ENCODE peak calls at places on chromosomes 7 and 10, in seven cellular contexts. H is SK-MEL-5; Q is mesenteric fat pad; Z is effector CD8-positive, alpha-beta T cell; M is neural crest cell; K is GM23338; B is stimulated activated CD8-positive, alpha-beta memory T cell treated with anti-CD3 and anti-CD28 coated beads, Interleukin-15, amount 100 ng/mL, for 4 hours. T is an unnamed sample.

GRCh38 chr10:102781921-102782542 is 38.3 kb downstream of the WBP1L start:
- DNase-seq in H (no peak), Q (no peak), Z (no peak), M (no peak), K (no peak), B (no peak), T (no peak)

GRCh38 chr7:31271641-31272405 is 68.7 kb downstream of the NEUROD6 start:
- DNase-seq in H (no peak), Q (no peak), Z (no peak), M (no peak), K (no peak), B (no peak), T (no peak)

GRCh38 chr10:31028076-31028475 is 3.6 kb downstream of the ZNF438 start:
- DNase-seq in H (no peak), Q (no peak), Z (no peak), M (no peak), K (no peak), B (no peak), T (no peak)

GRCh38 chr7:33903770-33904679 is 1.3 kb upstream of the BMPER start:
- DNase-seq in H (no peak), Q (peak; percentile 90), Z (no peak), M (peak; percentile 11), K (peak; percentile 56), B (no peak), T (peak; percentile 37)

GRCh38 chr7:17930546-17930945 is 9.7 kb downstream of the SNX13 start:
- DNase-seq in H (no peak), Q (no peak), Z (no peak), M (no peak), K (no peak), B (no peak), T (no peak)

GRCh38 chr7:139121-139520 is 53.2 kb upstream of the FAM20C start:
- DNase-seq in H (no peak), Q (peak; percentile 68), Z (no peak), M (no peak), K (peak; percentile 54), B (no peak), T (no peak)

GRCh38 chr10:118868618-118869017 is 113.8 kb upstream of the CACUL1 start:
- DNase-seq in H (no peak), Q (no peak), Z (no peak), M (no peak), K (no peak), B (no peak), T (peak; percentile 24)

GRCh38 chr10:986137-986825 is 2.0 kb upstream of the GTPBP4 start:
- DNase-seq in H (no peak), Q (peak; percentile 37), Z (no peak), M (no peak), K (no peak), B (no peak), T (peak; percentile 86)

GRCh38 chr10:71621783-71622526 is 97.6 kb downstream of the C10orf105 start:
- DNase-seq in H (no peak), Q (no peak), Z (no peak), M (no peak), K (peak; percentile 57), B (no peak), T (peak; percentile 68)

GRCh38 chr10:101858723-101859500 is 15.3 kb upstream of the KCNIP2 start:
- DNase-seq in H (no peak), Q (no peak), Z (no peak), M (no peak), K (no peak), B (no peak), T (no peak)

GRCh38 chr10:26574783-26575182 is 122.7 kb upstream of the PDSS1 start:
- DNase-seq in H (no peak), Q (no peak), Z (no peak), M (no peak), K (no peak), B (no peak), T (peak; percentile 43)

GRCh38 chr7:17830206-17830605 is 110.1 kb downstream of the SNX13 start:
- DNase-seq in H (no peak), Q (no peak), Z (no peak), M (no peak), K (no peak), B (no peak), T (no peak)

GRCh38 chr7:70317356-70317755 is 719.1 kb downstream of the AUTS2 start:
- DNase-seq in H (no peak), Q (no peak), Z (no peak), M (no peak), K (no peak), B (no peak), T (peak; percentile 68)

GRCh38 chr10:35643976-35644799 is 2.1 kb upstream of the FZD8 start:
- DNase-seq in H (no peak), Q (no peak), Z (no peak), M (no peak), K (peak; percentile 46), B (no peak), T (no peak)

GRCh38 chr7:148867571-148868377 is 16.3 kb downstream of the EZH2 start:
- DNase-seq in H (no peak), Q (no peak), Z (no peak), M (no peak), K (peak; percentile 30), B (no peak), T (no peak)

GRCh38 chr10:119705434-119705831 is 20.4 kb upstream of the INPP5F start:
- DNase-seq in H (no peak), Q (no peak), Z (no peak), M (no peak), K (no peak), B (no peak), T (no peak)

GRCh38 chr7:42236266-42237161 is 495 bp downstream of the GLI3 start:
- DNase-seq in H (peak; percentile 43), Q (no peak), Z (no peak), M (peak; percentile 55), K (peak; percentile 80), B (no peak), T (peak; percentile 46)

GRCh38 chr7:129940329-129940728 is 12.4 kb downstream of the UBE2H start:
- DNase-seq in H (no peak), Q (no peak), Z (no peak), M (no peak), K (no peak), B (no peak), T (no peak)

GRCh38 chr7:90625562-90625961 is 29.4 kb downstream of the CDK14 start:
- DNase-seq in H (peak; percentile 39), Q (no peak), Z (no peak), M (no peak), K (peak; percentile 80), B (no peak), T (peak; percentile 58)

GRCh38 chr10:52335665-52336064 is 21.6 kb downstream of the DKK1 start:
- DNase-seq in H (no peak), Q (no peak), Z (no peak), M (no peak), K (no peak), B (no peak), T (peak; percentile 31)

GRCh38 chr10:13472359-13472758 is 56.5 kb downstream of the BEND7 start:
- DNase-seq in H (no peak), Q (no peak), Z (no peak), M (no peak), K (no peak), B (no peak), T (no peak)

GRCh38 chr10:95290446-95290800 is 380 bp downstream of the PDLIM1 start:
- DNase-seq in H (no peak), Q (no peak), Z (no peak), M (no peak), K (peak; percentile 41), B (no peak), T (peak; percentile 30)

GRCh38 chr7:11533229-11533820 is 298.7 kb downstream of the THSD7A start:
- DNase-seq in H (no peak), Q (no peak), Z (no peak), M (no peak), K (no peak), B (no peak), T (peak; percentile 11)

GRCh38 chr7:70698219-70698832 is 433.6 kb upstream of the GALNT17 start:
- DNase-seq in H (peak; percentile 78), Q (no peak), Z (no peak), M (no peak), K (peak; percentile 72), B (no peak), T (peak; percentile 66)

GRCh38 chr7:151405588-151405987 is 4.2 kb downstream of the WDR86 start:
- DNase-seq in H (no peak), Q (no peak), Z (no peak), M (no peak), K (no peak), B (no peak), T (no peak)

GRCh38 chr10:64873088-64873487 is 1351.9 kb downstream of the REEP3 start:
- DNase-seq in H (no peak), Q (no peak), Z (no peak), M (no peak), K (no peak), B (no peak), T (no peak)

GRCh38 chr10:74092372-74092771 is 58.3 kb downstream of the AP3M1 start:
- DNase-seq in H (no peak), Q (no peak), Z (no peak), M (no peak), K (no peak), B (no peak), T (no peak)

GRCh38 chr7:13989944-13990295 is 454 bp upstream of the ETV1 start:
- DNase-seq in H (peak; percentile 24), Q (no peak), Z (no peak), M (no peak), K (no peak), B (no peak), T (peak; percentile 5)

GRCh38 chr7:4103352-4104091 is 578.6 kb upstream of the FOXK1 start:
- DNase-seq in H (peak; percentile 61), Q (no peak), Z (no peak), M (no peak), K (peak; percentile 47), B (no peak), T (peak; percentile 45)

GRCh38 chr7:41438919-41439882 is 263.7 kb downstream of the INHBA start:
- DNase-seq in H (peak; percentile 37), Q (no peak), Z (no peak), M (no peak), K (no peak), B (no peak), T (no peak)